ENCODE peak calls at places on chromosomes 7 and 10, in five cellular contexts. One of them, this sample, is unnamed.

GRCh38 chr10:29012926-29013554 is 275.8 kb upstream of the LYZL1 start:
- DNase-seq in CD4-positive, alpha-beta T cell: no peak
- DNase-seq in ELF-1: no peak
- DNase-seq in progenitor cell of endocrine pancreas: no peak
- DNase-seq in GM13977: no peak
- DNase-seq in this sample: no peak

GRCh38 chr7:150378115-150378852 is 846 bp upstream of the ZNF775 start:
- DNase-seq in CD4-positive, alpha-beta T cell: no peak
- DNase-seq in ELF-1: peak; percentile 97
- DNase-seq in progenitor cell of endocrine pancreas: peak; percentile 47
- DNase-seq in GM13977: no peak
- DNase-seq in this sample: peak; percentile 45

GRCh38 chr10:103715430-103715829 is 139.9 kb downstream of the SH3PXD2A start:
- DNase-seq in CD4-positive, alpha-beta T cell: no peak
- DNase-seq in ELF-1: no peak
- DNase-seq in progenitor cell of endocrine pancreas: no peak
- DNase-seq in GM13977: no peak
- DNase-seq in this sample: no peak

GRCh38 chr10:132576671-132577349 is 39.2 kb downstream of the INPP5A start:
- DNase-seq in CD4-positive, alpha-beta T cell: no peak
- DNase-seq in ELF-1: no peak
- DNase-seq in progenitor cell of endocrine pancreas: no peak
- DNase-seq in GM13977: no peak
- DNase-seq in this sample: no peak

GRCh38 chr7:12911053-12911452 is 223.6 kb downstream of the ARL4A start:
- DNase-seq in CD4-positive, alpha-beta T cell: no peak
- DNase-seq in ELF-1: no peak
- DNase-seq in progenitor cell of endocrine pancreas: no peak
- DNase-seq in GM13977: no peak
- DNase-seq in this sample: no peak

GRCh38 chr10:12501851-12502525 is 152.6 kb downstream of the CAMK1D start:
- DNase-seq in CD4-positive, alpha-beta T cell: no peak
- DNase-seq in ELF-1: no peak
- DNase-seq in progenitor cell of endocrine pancreas: no peak
- DNase-seq in GM13977: no peak
- DNase-seq in this sample: no peak

GRCh38 chr10:77605466-77605865 is 32.1 kb downstream of the KCNMA1 start:
- DNase-seq in CD4-positive, alpha-beta T cell: no peak
- DNase-seq in ELF-1: peak; percentile 66
- DNase-seq in progenitor cell of endocrine pancreas: no peak
- DNase-seq in GM13977: no peak
- DNase-seq in this sample: no peak

GRCh38 chr7:32958046-32959025 is 1.1 kb downstream of the FKBP9 start:
- DNase-seq in CD4-positive, alpha-beta T cell: no peak
- DNase-seq in ELF-1: peak; percentile 50
- DNase-seq in progenitor cell of endocrine pancreas: no peak
- DNase-seq in GM13977: no peak
- DNase-seq in this sample: no peak

GRCh38 chr10:89425000-89425399 is 10.6 kb downstream of the IFIT5 start:
- DNase-seq in CD4-positive, alpha-beta T cell: no peak
- DNase-seq in ELF-1: no peak
- DNase-seq in progenitor cell of endocrine pancreas: no peak
- DNase-seq in GM13977: no peak
- DNase-seq in this sample: no peak

GRCh38 chr10:17236468-17236886 is 8.4 kb downstream of the VIM start:
- DNase-seq in CD4-positive, alpha-beta T cell: no peak
- DNase-seq in ELF-1: no peak
- DNase-seq in progenitor cell of endocrine pancreas: no peak
- DNase-seq in GM13977: no peak
- DNase-seq in this sample: no peak

GRCh38 chr7:63042730-63043511 is 955.7 kb upstream of the ZNF722 start:
- DNase-seq in CD4-positive, alpha-beta T cell: no peak
- DNase-seq in ELF-1: no peak
- DNase-seq in progenitor cell of endocrine pancreas: no peak
- DNase-seq in GM13977: no peak
- DNase-seq in this sample: no peak

GRCh38 chr10:74072503-74072902 is 74.6 kb downstream of the VCL start:
- DNase-seq in CD4-positive, alpha-beta T cell: no peak
- DNase-seq in ELF-1: no peak
- DNase-seq in progenitor cell of endocrine pancreas: no peak
- DNase-seq in GM13977: no peak
- DNase-seq in this sample: no peak

GRCh38 chr10:11679946-11680345 is 62.2 kb upstream of the ECHDC3 start:
- DNase-seq in CD4-positive, alpha-beta T cell: no peak
- DNase-seq in ELF-1: no peak
- DNase-seq in progenitor cell of endocrine pancreas: no peak
- DNase-seq in GM13977: no peak
- DNase-seq in this sample: no peak

GRCh38 chr10:22022257-22023051 is 18.9 kb upstream of the DNAJC1 start:
- DNase-seq in CD4-positive, alpha-beta T cell: peak; percentile 45
- DNase-seq in ELF-1: no peak
- DNase-seq in progenitor cell of endocrine pancreas: no peak
- DNase-seq in GM13977: no peak
- DNase-seq in this sample: no peak

GRCh38 chr10:43121444-43121843 is 16.8 kb upstream of the CSGALNACT2 start:
- DNase-seq in CD4-positive, alpha-beta T cell: no peak
- DNase-seq in ELF-1: no peak
- DNase-seq in progenitor cell of endocrine pancreas: no peak
- DNase-seq in GM13977: no peak
- DNase-seq in this sample: no peak

GRCh38 chr10:43082087-43082486 is 5.2 kb downstream of the RET start:
- DNase-seq in CD4-positive, alpha-beta T cell: no peak
- DNase-seq in ELF-1: no peak
- DNase-seq in progenitor cell of endocrine pancreas: no peak
- DNase-seq in GM13977: no peak
- DNase-seq in this sample: no peak

GRCh38 chr10:11712761-11713160 is 29.4 kb upstream of the ECHDC3 start:
- DNase-seq in CD4-positive, alpha-beta T cell: no peak
- DNase-seq in ELF-1: no peak
- DNase-seq in progenitor cell of endocrine pancreas: no peak
- DNase-seq in GM13977: no peak
- DNase-seq in this sample: no peak

GRCh38 chr10:72425133-72425532 is 70.4 kb upstream of the DNAJB12 start:
- DNase-seq in CD4-positive, alpha-beta T cell: no peak
- DNase-seq in ELF-1: no peak
- DNase-seq in progenitor cell of endocrine pancreas: no peak
- DNase-seq in GM13977: no peak
- DNase-seq in this sample: no peak

GRCh38 chr7:50805425-50806130 is 22.9 kb upstream of the GRB10 start:
- DNase-seq in CD4-positive, alpha-beta T cell: no peak
- DNase-seq in ELF-1: no peak
- DNase-seq in progenitor cell of endocrine pancreas: no peak
- DNase-seq in GM13977: no peak
- DNase-seq in this sample: no peak

GRCh38 chr7:56287429-56288138 is 171.4 kb upstream of the NUPR2 start:
- DNase-seq in CD4-positive, alpha-beta T cell: no peak
- DNase-seq in ELF-1: peak; percentile 67
- DNase-seq in progenitor cell of endocrine pancreas: no peak
- DNase-seq in GM13977: no peak
- DNase-seq in this sample: no peak

GRCh38 chr7:131011437-131011752 is 277.4 kb upstream of the KLF14 start:
- DNase-seq in CD4-positive, alpha-beta T cell: no peak
- DNase-seq in ELF-1: no peak
- DNase-seq in progenitor cell of endocrine pancreas: no peak
- DNase-seq in GM13977: no peak
- DNase-seq in this sample: no peak

GRCh38 chr7:127803626-127804025 is 151.6 kb downstream of the SND1 start:
- DNase-seq in CD4-positive, alpha-beta T cell: no peak
- DNase-seq in ELF-1: no peak
- DNase-seq in progenitor cell of endocrine pancreas: no peak
- DNase-seq in GM13977: no peak
- DNase-seq in this sample: no peak

GRCh38 chr7:101586078-101586941 is 42.8 kb downstream of the MYL10 start:
- DNase-seq in CD4-positive, alpha-beta T cell: no peak
- DNase-seq in ELF-1: peak; percentile 34
- DNase-seq in progenitor cell of endocrine pancreas: no peak
- DNase-seq in GM13977: no peak
- DNase-seq in this sample: peak; percentile 3

GRCh38 chr7:518630-519428 is 817 bp downstream of the PDGFA start:
- DNase-seq in CD4-positive, alpha-beta T cell: no peak
- DNase-seq in ELF-1: peak; percentile 73
- DNase-seq in progenitor cell of endocrine pancreas: peak; percentile 60
- DNase-seq in GM13977: peak; percentile 80
- DNase-seq in this sample: no peak

GRCh38 chr7:139523199-139523941 is at the start of gene CLEC2L:
- DNase-seq in CD4-positive, alpha-beta T cell: no peak
- DNase-seq in ELF-1: no peak
- DNase-seq in progenitor cell of endocrine pancreas: peak; percentile 27
- DNase-seq in GM13977: no peak
- DNase-seq in this sample: no peak

GRCh38 chr10:132658546-132659205 is 121.1 kb downstream of the INPP5A start:
- DNase-seq in CD4-positive, alpha-beta T cell: no peak
- DNase-seq in ELF-1: no peak
- DNase-seq in progenitor cell of endocrine pancreas: no peak
- DNase-seq in GM13977: no peak
- DNase-seq in this sample: no peak

GRCh38 chr10:62632071-62632809 is 172.3 kb upstream of the ADO start:
- DNase-seq in CD4-positive, alpha-beta T cell: peak; percentile 61
- DNase-seq in ELF-1: no peak
- DNase-seq in progenitor cell of endocrine pancreas: no peak
- DNase-seq in GM13977: peak; percentile 54
- DNase-seq in this sample: peak; percentile 72

GRCh38 chr7:32518534-32519140 is 23.3 kb downstream of the AVL9 start:
- DNase-seq in CD4-positive, alpha-beta T cell: no peak
- DNase-seq in ELF-1: no peak
- DNase-seq in progenitor cell of endocrine pancreas: no peak
- DNase-seq in GM13977: no peak
- DNase-seq in this sample: no peak

GRCh38 chr7:102836206-102836938 is 76.4 kb upstream of the LRRC17 start:
- DNase-seq in CD4-positive, alpha-beta T cell: no peak
- DNase-seq in ELF-1: no peak
- DNase-seq in progenitor cell of endocrine pancreas: no peak
- DNase-seq in GM13977: no peak
- DNase-seq in this sample: no peak

GRCh38 chr7:5426226-5426475 is 2.5 kb upstream of the TNRC18 start:
- DNase-seq in CD4-positive, alpha-beta T cell: no peak
- DNase-seq in ELF-1: no peak
- DNase-seq in progenitor cell of endocrine pancreas: no peak
- DNase-seq in GM13977: no peak
- DNase-seq in this sample: no peak

GRCh38 chr7:108132551-108133265 is 2.5 kb upstream of the LAMB4 start:
- DNase-seq in CD4-positive, alpha-beta T cell: no peak
- DNase-seq in ELF-1: peak; percentile 64
- DNase-seq in progenitor cell of endocrine pancreas: no peak
- DNase-seq in GM13977: no peak
- DNase-seq in this sample: no peak

GRCh38 chr7:44743750-44744149 is 4.9 kb upstream of the ZMIZ2 start:
- DNase-seq in CD4-positive, alpha-beta T cell: no peak
- DNase-seq in ELF-1: peak; percentile 58
- DNase-seq in progenitor cell of endocrine pancreas: no peak
- DNase-seq in GM13977: no peak
- DNase-seq in this sample: no peak

GRCh38 chr7:108492742-108493141 is 33.2 kb downstream of the PNPLA8 start:
- DNase-seq in CD4-positive, alpha-beta T cell: no peak
- DNase-seq in ELF-1: no peak
- DNase-seq in progenitor cell of endocrine pancreas: no peak
- DNase-seq in GM13977: no peak
- DNase-seq in this sample: no peak

GRCh38 chr7:137449016-137449415 is 105.5 kb upstream of the PTN start:
- DNase-seq in CD4-positive, alpha-beta T cell: no peak
- DNase-seq in ELF-1: no peak
- DNase-seq in progenitor cell of endocrine pancreas: no peak
- DNase-seq in GM13977: no peak
- DNase-seq in this sample: no peak

GRCh38 chr10:120420421-120420820 is 36.6 kb upstream of the PLPP4 start:
- DNase-seq in CD4-positive, alpha-beta T cell: no peak
- DNase-seq in ELF-1: no peak
- DNase-seq in progenitor cell of endocrine pancreas: no peak
- DNase-seq in GM13977: no peak
- DNase-seq in this sample: no peak

GRCh38 chr7:129053938-129054437 is 923 bp downstream of the TNPO3 start:
- DNase-seq in CD4-positive, alpha-beta T cell: no peak
- DNase-seq in ELF-1: no peak
- DNase-seq in progenitor cell of endocrine pancreas: no peak
- DNase-seq in GM13977: no peak
- DNase-seq in this sample: no peak

GRCh38 chr10:47022311-47023131 is 111.3 kb downstream of the PTPN20 start:
- DNase-seq in CD4-positive, alpha-beta T cell: no peak
- DNase-seq in ELF-1: no peak
- DNase-seq in progenitor cell of endocrine pancreas: peak; percentile 6
- DNase-seq in GM13977: no peak
- DNase-seq in this sample: no peak

GRCh38 chr10:120941468-120941867 is 90.3 kb downstream of the WDR11 start:
- DNase-seq in CD4-positive, alpha-beta T cell: no peak
- DNase-seq in ELF-1: no peak
- DNase-seq in progenitor cell of endocrine pancreas: no peak
- DNase-seq in GM13977: no peak
- DNase-seq in this sample: no peak

GRCh38 chr7:158680754-158681153 is 23.9 kb downstream of the NCAPG2 start:
- DNase-seq in CD4-positive, alpha-beta T cell: no peak
- DNase-seq in ELF-1: no peak
- DNase-seq in progenitor cell of endocrine pancreas: no peak
- DNase-seq in GM13977: no peak
- DNase-seq in this sample: no peak

GRCh38 chr7:25849361-25850184 is 302.4 kb upstream of the NFE2L3 start:
- DNase-seq in CD4-positive, alpha-beta T cell: no peak
- DNase-seq in ELF-1: peak; percentile 40
- DNase-seq in progenitor cell of endocrine pancreas: no peak
- DNase-seq in GM13977: no peak
- DNase-seq in this sample: no peak